ENCODE peak calls at places on chromosomes 2 and 18, in nine cellular contexts. V is pulmonary artery endothelial cell; J is brain microvascular endothelial cell; L is effector memory CD4-positive, alpha-beta T cell; O is IMR-90; G is LHCN-M2; B is RWPE1; T is stimulated activated naive CD8-positive, alpha-beta T cell treated with anti-CD3 and anti-CD28 coated beads, Interleukin-15, Interleukin-2, amounts not matched to agents 100 U/mL and 50 U/mL, for 24 hours; X is retina. D is an unnamed sample.
A peak's percentile ranks its signal among the peaks of the same experiment; 100 is the strongest.

GRCh38 chr2:98828793-98829371 is 98.0 kb upstream of the MGAT4A start:
- DNase-seq in V (no peak), J (no peak), L (no peak), O (no peak), G (no peak), B (no peak), T (no peak), X (no peak), D (no peak)

GRCh38 chr2:10141736-10142639 is 19.4 kb downstream of the RRM2 start:
- DNase-seq in V (no peak), J (no peak), L (no peak), O (no peak), G (no peak), B (no peak), T (no peak), X (no peak), D (no peak)

GRCh38 chr2:126802774-126803421 is 95.8 kb upstream of the TEX51 start:
- DNase-seq in V (no peak), J (no peak), L (no peak), O (no peak), G (no peak), B (no peak), T (no peak), X (no peak), D (no peak)

GRCh38 chr2:68458962-68459361 is 8.1 kb downstream of the FBXO48 start:
- DNase-seq in V (no peak), J (peak; percentile 67), L (no peak), O (peak; percentile 76), G (no peak), B (no peak), T (no peak), X (no peak), D (no peak)

GRCh38 chr2:10359731-10360329 is 57.1 kb downstream of the HPCAL1 start:
- DNase-seq in V (no peak), J (no peak), L (no peak), O (no peak), G (no peak), B (no peak), T (no peak), X (no peak), D (no peak)

GRCh38 chr18:78996741-78997490 is 17.3 kb downstream of the SALL3 start:
- DNase-seq in V (no peak), J (no peak), L (no peak), O (no peak), G (no peak), B (no peak), T (no peak), X (no peak), D (no peak)

GRCh38 chr2:112877423-112877822 is 33.5 kb upstream of the IL37 start:
- DNase-seq in V (no peak), J (no peak), L (no peak), O (peak; percentile 41), G (peak; percentile 39), B (peak; percentile 92), T (no peak), X (no peak), D (no peak)

GRCh38 chr2:193841389-193842150 is 1646.8 kb upstream of the TMEFF2 start:
- DNase-seq in V (no peak), J (no peak), L (no peak), O (no peak), G (peak; percentile 65), B (no peak), T (no peak), X (no peak), D (no peak)

GRCh38 chr2:100606740-100607343 is 44.0 kb downstream of the PDCL3 start:
- DNase-seq in V (no peak), J (peak; percentile 46), L (peak; percentile 3), O (peak; percentile 46), G (peak; percentile 24), B (peak; percentile 58), T (peak; percentile 20), X (peak; percentile 60), D (no peak)

GRCh38 chr2:65382776-65383357 is 49.5 kb downstream of the SPRED2 start:
- DNase-seq in V (no peak), J (peak; percentile 97), L (peak; percentile 36), O (peak; percentile 98), G (peak; percentile 80), B (peak; percentile 92), T (peak; percentile 94), X (no peak), D (peak; percentile 15)

D was measured in GOT3.